ENCODE peak calls at places on chromosomes 16 and 17, in nine cellular contexts. One of them, this sample, is unnamed.

GRCh38 chr17:81228420-81228819 is 5.7 kb upstream of the CEP131 start:
- DNase-seq in bronchial epithelial cell: no peak
- DNase-seq in upper lobe of right lung: no peak
- DNase-seq in A549: no peak
- DNase-seq in PC-9: no peak
- DNase-seq in right lobe of liver: no peak
- DNase-seq in fibroblast of mammary gland: no peak
- DNase-seq in cardiac muscle cell: no peak
- DNase-seq in lower leg skin: no peak
- DNase-seq in this sample: no peak

GRCh38 chr17:7884581-7885356 is 3.8 kb upstream of the CHD3 start:
- DNase-seq in right lobe of liver: no peak
- DNase-seq in bronchial epithelial cell: no peak
- DNase-seq in A549: no peak
- DNase-seq in PC-9: no peak
- DNase-seq in cardiac muscle cell: peak; percentile 33
- DNase-seq in upper lobe of right lung: peak; percentile 77
- DNase-seq in fibroblast of mammary gland: no peak
- DNase-seq in lower leg skin: no peak
- DNase-seq in this sample: no peak

GRCh38 chr16:24748242-24748641 is 18.8 kb downstream of the TNRC6A start:
- DNase-seq in fibroblast of mammary gland: peak; percentile 97
- DNase-seq in bronchial epithelial cell: peak; percentile 92
- DNase-seq in lower leg skin: peak; percentile 82
- DNase-seq in A549: peak; percentile 29
- DNase-seq in right lobe of liver: no peak
- DNase-seq in upper lobe of right lung: no peak
- DNase-seq in cardiac muscle cell: no peak
- DNase-seq in PC-9: peak; percentile 59
- DNase-seq in this sample: peak; percentile 88

GRCh38 chr17:36942631-36943125 is 5.4 kb downstream of the LHX1 start:
- DNase-seq in upper lobe of right lung: no peak
- DNase-seq in PC-9: no peak
- DNase-seq in right lobe of liver: no peak
- DNase-seq in A549: no peak
- DNase-seq in fibroblast of mammary gland: no peak
- DNase-seq in lower leg skin: no peak
- DNase-seq in cardiac muscle cell: no peak
- DNase-seq in bronchial epithelial cell: no peak
- DNase-seq in this sample: no peak

GRCh38 chr16:12850186-12850585 is 46.5 kb upstream of the CPPED1 start:
- DNase-seq in A549: no peak
- DNase-seq in bronchial epithelial cell: no peak
- DNase-seq in upper lobe of right lung: no peak
- DNase-seq in right lobe of liver: no peak
- DNase-seq in PC-9: no peak
- DNase-seq in lower leg skin: no peak
- DNase-seq in fibroblast of mammary gland: no peak
- DNase-seq in cardiac muscle cell: no peak
- DNase-seq in this sample: no peak

GRCh38 chr16:50666658-50667496 is 14.2 kb downstream of the SNX20 start:
- DNase-seq in bronchial epithelial cell: no peak
- DNase-seq in cardiac muscle cell: no peak
- DNase-seq in A549: no peak
- DNase-seq in upper lobe of right lung: no peak
- DNase-seq in right lobe of liver: no peak
- DNase-seq in PC-9: no peak
- DNase-seq in fibroblast of mammary gland: no peak
- DNase-seq in lower leg skin: no peak
- DNase-seq in this sample: no peak

GRCh38 chr17:9125722-9126121 is 104.4 kb downstream of the NTN1 start:
- DNase-seq in A549: no peak
- DNase-seq in PC-9: no peak
- DNase-seq in right lobe of liver: no peak
- DNase-seq in cardiac muscle cell: no peak
- DNase-seq in lower leg skin: no peak
- DNase-seq in fibroblast of mammary gland: no peak
- DNase-seq in upper lobe of right lung: no peak
- DNase-seq in bronchial epithelial cell: no peak
- DNase-seq in this sample: no peak

GRCh38 chr17:28247671-28248556 is 71.1 kb upstream of the TMEM97 start:
- DNase-seq in cardiac muscle cell: no peak
- DNase-seq in PC-9: no peak
- DNase-seq in right lobe of liver: no peak
- DNase-seq in fibroblast of mammary gland: no peak
- DNase-seq in A549: no peak
- DNase-seq in lower leg skin: no peak
- DNase-seq in bronchial epithelial cell: no peak
- DNase-seq in upper lobe of right lung: no peak
- DNase-seq in this sample: no peak

GRCh38 chr17:28404007-28404406 is 2.0 kb downstream of the SLC46A1 start:
- DNase-seq in lower leg skin: no peak
- DNase-seq in PC-9: peak; percentile 20
- DNase-seq in A549: no peak
- DNase-seq in cardiac muscle cell: no peak
- DNase-seq in fibroblast of mammary gland: no peak
- DNase-seq in right lobe of liver: no peak
- DNase-seq in bronchial epithelial cell: no peak
- DNase-seq in upper lobe of right lung: no peak
- DNase-seq in this sample: no peak

GRCh38 chr17:63679214-63679613 is 20.7 kb downstream of the LIMD2 start:
- DNase-seq in fibroblast of mammary gland: no peak
- DNase-seq in cardiac muscle cell: no peak
- DNase-seq in lower leg skin: no peak
- DNase-seq in upper lobe of right lung: no peak
- DNase-seq in PC-9: peak; percentile 5
- DNase-seq in bronchial epithelial cell: no peak
- DNase-seq in A549: no peak
- DNase-seq in right lobe of liver: no peak
- DNase-seq in this sample: no peak

GRCh38 chr17:2064980-2065785 is 10.3 kb downstream of the HIC1 start:
- DNase-seq in bronchial epithelial cell: peak; percentile 42
- DNase-seq in cardiac muscle cell: no peak
- DNase-seq in PC-9: no peak
- DNase-seq in upper lobe of right lung: no peak
- DNase-seq in A549: peak; percentile 59
- DNase-seq in lower leg skin: no peak
- DNase-seq in right lobe of liver: no peak
- DNase-seq in fibroblast of mammary gland: peak; percentile 87
- DNase-seq in this sample: no peak

GRCh38 chr16:57044931-57045693 is 47.3 kb upstream of the CPNE2 start:
- DNase-seq in right lobe of liver: no peak
- DNase-seq in cardiac muscle cell: no peak
- DNase-seq in upper lobe of right lung: no peak
- DNase-seq in PC-9: no peak
- DNase-seq in lower leg skin: no peak
- DNase-seq in fibroblast of mammary gland: no peak
- DNase-seq in bronchial epithelial cell: no peak
- DNase-seq in A549: no peak
- DNase-seq in this sample: no peak

GRCh38 chr17:15651583-15652110 is 32.1 kb upstream of the FBXW10B start:
- DNase-seq in lower leg skin: peak; percentile 93
- DNase-seq in fibroblast of mammary gland: peak; percentile 99
- DNase-seq in A549: peak; percentile 99
- DNase-seq in cardiac muscle cell: peak; percentile 91
- DNase-seq in PC-9: peak; percentile 97
- DNase-seq in right lobe of liver: peak; percentile 80
- DNase-seq in bronchial epithelial cell: peak; percentile 98
- DNase-seq in upper lobe of right lung: peak; percentile 95
- DNase-seq in this sample: peak; percentile 99

GRCh38 chr17:15649861-15650391 is 30.4 kb upstream of the FBXW10B start:
- DNase-seq in fibroblast of mammary gland: peak; percentile 62
- DNase-seq in PC-9: peak; percentile 79
- DNase-seq in lower leg skin: peak; percentile 64
- DNase-seq in bronchial epithelial cell: peak; percentile 69
- DNase-seq in cardiac muscle cell: no peak
- DNase-seq in upper lobe of right lung: no peak
- DNase-seq in A549: peak; percentile 55
- DNase-seq in right lobe of liver: no peak
- DNase-seq in this sample: peak; percentile 65

GRCh38 chr17:15652960-15653359 is 31.2 kb downstream of the TRIM16 start:
- DNase-seq in right lobe of liver: no peak
- DNase-seq in fibroblast of mammary gland: no peak
- DNase-seq in lower leg skin: no peak
- DNase-seq in A549: no peak
- DNase-seq in cardiac muscle cell: no peak
- DNase-seq in PC-9: no peak
- DNase-seq in upper lobe of right lung: no peak
- DNase-seq in bronchial epithelial cell: no peak
- DNase-seq in this sample: no peak

GRCh38 chr17:15648384-15648783 is 28.9 kb upstream of the FBXW10B start:
- DNase-seq in A549: no peak
- DNase-seq in right lobe of liver: no peak
- DNase-seq in cardiac muscle cell: no peak
- DNase-seq in PC-9: peak; percentile 40
- DNase-seq in upper lobe of right lung: no peak
- DNase-seq in fibroblast of mammary gland: peak; percentile 6
- DNase-seq in bronchial epithelial cell: no peak
- DNase-seq in lower leg skin: no peak
- DNase-seq in this sample: no peak

GRCh38 chr17:15651001-15651582 is 31.6 kb upstream of the FBXW10B start:
- DNase-seq in cardiac muscle cell: no peak
- DNase-seq in lower leg skin: no peak
- DNase-seq in bronchial epithelial cell: peak; percentile 27
- DNase-seq in fibroblast of mammary gland: no peak
- DNase-seq in A549: peak; percentile 59
- DNase-seq in right lobe of liver: no peak
- DNase-seq in upper lobe of right lung: no peak
- DNase-seq in PC-9: peak; percentile 45
- DNase-seq in this sample: no peak
- H3K4me3 ChIP-seq in cardiac muscle cell: no peak overlapping the region
- H3K4me3 ChIP-seq in lower leg skin: peak overlapping the region; percentile 16
- H3K4me3 ChIP-seq in bronchial epithelial cell: peak overlapping the region; percentile 76
- H3K4me3 ChIP-seq in fibroblast of mammary gland: peak overlapping the region; percentile 85
- H3K4me3 ChIP-seq in A549: peak overlapping the region; percentile 66
- H3K4me3 ChIP-seq in right lobe of liver: peak overlapping the region; percentile 13
- H3K4me3 ChIP-seq in upper lobe of right lung: peak overlapping the region; percentile 50
- H3K4me3 ChIP-seq in PC-9: peak overlapping the region; percentile 88
- H3K4me3 ChIP-seq in this sample: peak overlapping the region; percentile 55

DNA sequence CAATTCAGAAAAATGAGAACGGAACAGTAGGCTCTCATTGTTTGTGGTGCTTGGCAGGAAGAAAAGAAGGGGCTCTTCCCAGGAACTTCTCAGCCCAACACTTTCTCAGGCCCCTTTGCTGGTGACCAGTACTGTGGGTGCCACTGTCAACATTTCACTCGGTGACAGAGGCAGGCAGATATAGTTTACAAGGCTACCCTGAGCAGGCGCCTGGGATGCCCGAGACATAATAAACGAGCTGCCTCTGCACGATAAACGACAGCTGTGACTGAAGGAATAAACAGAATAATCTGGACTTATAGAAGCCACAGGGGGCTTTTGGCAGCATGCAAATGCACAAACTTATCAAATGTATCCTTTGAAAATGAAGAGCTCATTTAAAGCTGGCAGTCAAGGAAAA is 387.2 kb downstream of the HS3ST4 start:
- DNase-seq in bronchial epithelial cell: no peak
- DNase-seq in A549: no peak
- DNase-seq in right lobe of liver: no peak
- DNase-seq in upper lobe of right lung: no peak
- DNase-seq in lower leg skin: no peak
- DNase-seq in cardiac muscle cell: no peak
- DNase-seq in PC-9: no peak
- DNase-seq in fibroblast of mammary gland: no peak
- DNase-seq in this sample: no peak
- H3K4me3 ChIP-seq in bronchial epithelial cell: no peak overlapping the region
- H3K4me3 ChIP-seq in A549: no peak overlapping the region
- H3K4me3 ChIP-seq in right lobe of liver: no peak overlapping the region
- H3K4me3 ChIP-seq in upper lobe of right lung: no peak overlapping the region
- H3K4me3 ChIP-seq in lower leg skin: no peak overlapping the region
- H3K4me3 ChIP-seq in cardiac muscle cell: no peak overlapping the region
- H3K4me3 ChIP-seq in PC-9: no peak overlapping the region
- H3K4me3 ChIP-seq in fibroblast of mammary gland: no peak overlapping the region
- H3K4me3 ChIP-seq in this sample: no peak overlapping the region

DNA sequence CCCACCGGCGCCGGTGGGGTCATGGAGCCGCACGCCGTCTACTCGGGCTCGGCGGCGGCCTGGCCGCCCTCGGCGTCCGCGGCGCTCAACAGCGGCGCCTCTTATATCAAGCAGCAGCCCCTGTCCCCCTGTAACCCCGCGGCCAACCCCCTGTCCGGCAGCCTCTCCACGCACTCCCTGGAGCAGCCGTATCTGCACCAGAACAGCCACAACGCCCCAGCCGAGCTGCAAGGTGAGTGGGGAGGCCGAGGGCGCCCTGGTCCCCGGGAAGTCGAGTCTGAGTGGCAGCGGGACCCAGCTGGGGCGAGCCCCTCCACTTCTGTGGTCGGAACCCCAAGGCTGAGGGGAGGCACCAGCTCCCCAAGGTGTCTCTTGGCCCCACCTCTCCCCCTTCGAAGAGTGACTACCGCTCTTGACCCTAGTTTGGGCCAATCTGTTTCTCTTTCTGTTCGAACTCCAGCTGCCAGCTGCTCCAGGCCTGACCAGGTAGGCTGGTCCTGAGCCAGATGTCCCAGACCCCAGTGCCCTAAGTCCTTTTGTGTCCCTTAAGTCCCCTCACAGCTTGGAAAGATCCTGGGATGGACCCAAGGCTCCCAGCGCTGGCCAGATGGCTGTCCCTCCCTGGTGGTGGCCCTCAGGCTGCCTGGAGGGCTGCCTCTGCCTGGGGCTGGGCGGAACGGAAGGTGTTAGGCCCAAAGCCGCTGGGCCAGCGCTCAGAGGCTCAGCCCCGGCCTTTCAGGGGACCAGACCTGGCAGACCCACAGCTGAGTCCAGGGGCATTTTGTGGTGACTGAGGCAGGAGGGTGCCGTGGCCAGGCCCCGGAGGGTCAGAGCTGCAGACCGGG is 1.2 kb downstream of the FOXF1 start:
- DNase-seq in upper lobe of right lung: no peak
- DNase-seq in right lobe of liver: no peak
- DNase-seq in A549: no peak
- DNase-seq in cardiac muscle cell: no peak
- DNase-seq in bronchial epithelial cell: no peak
- DNase-seq in PC-9: no peak
- DNase-seq in fibroblast of mammary gland: no peak
- DNase-seq in lower leg skin: no peak
- DNase-seq in this sample: no peak
- H3K4me3 ChIP-seq in upper lobe of right lung: peak overlapping the region; percentile 62
- H3K4me3 ChIP-seq in right lobe of liver: peak overlapping the region; percentile 44
- H3K4me3 ChIP-seq in A549: no peak overlapping the region
- H3K4me3 ChIP-seq in cardiac muscle cell: peak overlapping the region; percentile 34
- H3K4me3 ChIP-seq in bronchial epithelial cell: no peak overlapping the region
- H3K4me3 ChIP-seq in PC-9: no peak overlapping the region
- H3K4me3 ChIP-seq in fibroblast of mammary gland: peak overlapping the region; percentile 47
- H3K4me3 ChIP-seq in lower leg skin: no peak overlapping the region
- H3K4me3 ChIP-seq in this sample: no peak overlapping the region

DNA sequence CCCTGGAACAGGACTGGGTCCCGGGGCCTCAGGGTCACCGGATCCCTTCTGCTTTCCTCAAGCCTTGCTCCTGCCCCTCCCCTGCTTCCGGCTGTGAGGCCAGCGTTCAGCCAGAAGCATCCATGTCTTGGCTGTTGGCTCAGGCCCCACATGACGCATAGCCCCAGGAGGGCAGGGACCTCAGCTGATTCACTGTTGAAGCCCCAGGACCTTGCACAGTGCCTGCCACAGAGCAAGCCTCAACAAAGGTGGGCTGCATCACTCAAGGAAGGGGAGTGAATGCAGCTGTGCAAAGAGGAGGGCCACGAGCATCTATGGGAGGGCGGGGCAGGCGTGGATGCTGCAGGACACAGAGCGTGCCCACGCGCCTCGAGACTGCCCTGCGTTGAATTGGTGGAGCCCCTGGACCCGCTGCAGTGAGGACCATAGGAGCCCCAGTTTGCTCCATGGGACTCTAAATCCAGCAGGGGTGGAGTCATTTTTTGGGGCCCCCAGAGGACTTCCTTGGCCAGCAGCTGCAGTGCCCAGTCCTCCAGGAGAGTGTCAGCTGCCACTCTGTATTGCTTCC is 28.2 kb upstream of the ITGA3 start:
- DNase-seq in PC-9: peak; percentile 98
- DNase-seq in upper lobe of right lung: peak; percentile 80
- DNase-seq in bronchial epithelial cell: peak; percentile 99
- DNase-seq in A549: peak; percentile 94
- DNase-seq in cardiac muscle cell: no peak
- DNase-seq in right lobe of liver: peak; percentile 60
- DNase-seq in lower leg skin: peak; percentile 64
- DNase-seq in fibroblast of mammary gland: peak; percentile 94
- DNase-seq in this sample: peak; percentile 99
- H3K4me3 ChIP-seq in PC-9: peak overlapping the region; percentile 58
- H3K4me3 ChIP-seq in upper lobe of right lung: peak overlapping the region; percentile 30
- H3K4me3 ChIP-seq in bronchial epithelial cell: peak overlapping the region; percentile 27
- H3K4me3 ChIP-seq in A549: peak overlapping the region; percentile 46
- H3K4me3 ChIP-seq in cardiac muscle cell: no peak overlapping the region
- H3K4me3 ChIP-seq in right lobe of liver: no peak overlapping the region
- H3K4me3 ChIP-seq in lower leg skin: no peak overlapping the region
- H3K4me3 ChIP-seq in fibroblast of mammary gland: peak overlapping the region; percentile 41
- H3K4me3 ChIP-seq in this sample: peak overlapping the region; percentile 50

This sample was measured in mammary epithelial cell.